ENCODE peak calls at places on chromosomes 1 and 21, in four cellular contexts. B is tibial artery, X is prostate gland, P is OCI-LY7. A is an unnamed sample.

GRCh38 chr1:167871331-167871730 is 42.6 kb downstream of the ADCY10 start:
- DNase-seq in B (no peak), X (no peak), P (no peak), A (no peak)

GRCh38 chr1:24391882-24392603 is 21.5 kb downstream of the STPG1 start:
- DNase-seq in B (peak; percentile 75), X (peak; percentile 70), P (peak; percentile 89), A (peak; percentile 81)

GRCh38 chr1:208137144-208137682 is 107.0 kb downstream of the PLXNA2 start:
- DNase-seq in B (no peak), X (no peak), P (no peak), A (no peak)

GRCh38 chr1:184150776-184151531 is 99.4 kb downstream of the TSEN15 start:
- DNase-seq in B (peak; percentile 80), X (no peak), P (no peak), A (peak; percentile 53)

GRCh38 chr1:156858959-156859522 is at the start of gene INSRR:
- DNase-seq in B (no peak), X (no peak), P (no peak), A (no peak)

GRCh38 chr1:3034162-3034561 is 12.9 kb downstream of the ACTRT2 start:
- DNase-seq in B (peak; percentile 44), X (no peak), P (no peak), A (no peak)

GRCh38 chr1:93399781-93400180 is 48.1 kb upstream of the FNBP1L start:
- DNase-seq in B (no peak), X (peak; percentile 13), P (no peak), A (no peak)

GRCh38 chr1:165703648-165704047 is 5.3 kb upstream of the ALDH9A1 start:
- DNase-seq in B (no peak), X (no peak), P (no peak), A (no peak)

GRCh38 chr1:228471762-228472398 is 15.3 kb upstream of the RNF187 start:
- DNase-seq in B (no peak), X (no peak), P (peak; percentile 85), A (no peak)

GRCh38 chr1:231421616-231421970 is 494 bp downstream of the EGLN1 start:
- DNase-seq in B (peak; percentile 72), X (peak; percentile 17), P (peak; percentile 74), A (no peak)

GRCh38 chr1:6466023-6466422 is at the start of gene TNFRSF25:
- DNase-seq in B (no peak), X (no peak), P (no peak), A (no peak)

GRCh38 chr1:47417129-47418044 is 1.3 kb downstream of the FOXE3 start:
- DNase-seq in B (no peak), X (no peak), P (no peak), A (no peak)

GRCh38 chr21:28719731-28720130 is 272.9 kb downstream of the LTN1 start:
- DNase-seq in B (no peak), X (no peak), P (no peak), A (no peak)

GRCh38 chr1:155175927-155176371 is 2.3 kb downstream of the TRIM46 start:
- DNase-seq in B (peak; percentile 66), X (no peak), P (peak; percentile 44), A (peak; percentile 48)

GRCh38 chr1:193216920-193217319 is 30.5 kb upstream of the B3GALT2 start:
- DNase-seq in B (peak; percentile 40), X (no peak), P (no peak), A (no peak)

GRCh38 chr21:34930971-34931370 is 118.1 kb downstream of the RUNX1 start:
- DNase-seq in B (no peak), X (no peak), P (no peak), A (no peak)

GRCh38 chr1:62905309-62905708 is 121.4 kb downstream of the ATG4C start:
- DNase-seq in B (no peak), X (no peak), P (no peak), A (no peak)

GRCh38 chr1:79896136-79896535 is 889.6 kb upstream of the ADGRL4 start:
- DNase-seq in B (no peak), X (no peak), P (no peak), A (no peak)

GRCh38 chr1:33241866-33242265 is 14.4 kb upstream of the ZNF362 start:
- DNase-seq in B (no peak), X (no peak), P (no peak), A (no peak)

GRCh38 chr1:197526736-197527371 is 248.4 kb downstream of the DENND1B start:
- DNase-seq in B (no peak), X (no peak), P (peak; percentile 61), A (no peak)

GRCh38 chr1:46131727-46132528 is 501 bp downstream of the PIK3R3 start:
- DNase-seq in B (no peak), X (peak; percentile 29), P (peak; percentile 54), A (peak; percentile 71)

GRCh38 chr21:46005081-46005480 is 23.5 kb downstream of the COL6A1 start:
- DNase-seq in B (no peak), X (peak; percentile 3), P (no peak), A (peak; percentile 13)

GRCh38 chr1:9774744-9775679 is 48.8 kb downstream of the CLSTN1 start:
- DNase-seq in B (peak; percentile 24), X (no peak), P (no peak), A (no peak)

GRCh38 chr1:78559680-78560079 is 60.6 kb upstream of the IFI44L start:
- DNase-seq in B (no peak), X (no peak), P (no peak), A (no peak)

GRCh38 chr1:192263436-192263835 is 53.4 kb upstream of the RGS21 start:
- DNase-seq in B (no peak), X (no peak), P (no peak), A (no peak)

GRCh38 chr1:159938221-159938852 is 7.1 kb downstream of the IGSF9 start:
- DNase-seq in B (no peak), X (no peak), P (no peak), A (no peak)

GRCh38 chr1:151133339-151133761 is 13.1 kb downstream of the SEMA6C start:
- DNase-seq in B (peak; percentile 65), X (no peak), P (no peak), A (no peak)

GRCh38 chr1:111006556-111006955 is 42.8 kb upstream of the LRIF1 start:
- DNase-seq in B (no peak), X (no peak), P (no peak), A (no peak)

GRCh38 chr1:8047112-8047511 is 21.0 kb upstream of the ERRFI1 start:
- DNase-seq in B (no peak), X (no peak), P (no peak), A (no peak)

GRCh38 chr1:21212126-21212525 is 35.4 kb upstream of the EIF4G3 start:
- DNase-seq in B (no peak), X (no peak), P (no peak), A (no peak)

GRCh38 chr1:68149110-68149798 is 83.1 kb downstream of the WLS start:
- DNase-seq in B (no peak), X (no peak), P (no peak), A (no peak)

GRCh38 chr1:9293512-9294439 is 1.1 kb downstream of the SPSB1 start:
- DNase-seq in B (no peak), X (no peak), P (peak; percentile 47), A (peak; percentile 55)

GRCh38 chr1:204506091-204506968 is 9.9 kb upstream of the MDM4 start:
- DNase-seq in B (peak; percentile 78), X (peak; percentile 63), P (peak; percentile 92), A (no peak)

GRCh38 chr1:110503471-110503870 is 15.5 kb downstream of the KCNA10 start:
- DNase-seq in B (no peak), X (no peak), P (no peak), A (no peak)

GRCh38 chr1:176820292-176821056 is 344.0 kb downstream of the ASTN1 start:
- DNase-seq in B (no peak), X (no peak), P (no peak), A (no peak)

GRCh38 chr21:33299181-33299752 is 25.5 kb upstream of the IFNAR1 start:
- DNase-seq in B (no peak), X (no peak), P (peak; percentile 89), A (no peak)

GRCh38 chr1:45979778-45980176 is 152.7 kb downstream of the PIK3R3 start:
- DNase-seq in B (no peak), X (no peak), P (no peak), A (peak; percentile 81)

DNA sequence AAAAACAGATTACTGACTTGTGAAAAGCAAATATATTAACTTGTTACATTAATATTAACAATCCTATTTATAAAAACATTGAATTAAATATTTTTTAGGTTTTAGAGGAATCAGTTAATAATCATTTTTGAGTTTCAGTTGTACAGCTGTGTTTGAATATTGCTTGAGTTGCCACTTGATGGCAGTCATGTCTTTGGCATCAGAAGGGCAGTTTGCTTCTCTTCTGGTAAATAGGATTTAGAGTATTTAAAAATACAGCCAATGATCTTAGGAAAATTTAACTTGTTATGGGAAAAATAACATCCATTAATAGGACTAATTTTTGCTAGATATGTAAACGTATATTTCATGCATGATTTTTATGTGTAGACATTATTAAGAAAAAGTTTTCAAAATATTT is 234.1 kb downstream of the NCAM2 start:
- DNase-seq in B (no peak), X (no peak), P (no peak), A (no peak)
- TF ChIP-seq CTCF in B (no peak), X (peak; percentile 37), P (peak; percentile 19), A (no peak)

GRCh38 chr1:27342778-27343638 is 1.2 kb downstream of the SYTL1 start:
- DNase-seq in B (no peak), X (peak; percentile 81), P (peak; percentile 76), A (peak; percentile 90)
- H3K27ac ChIP-seq in B (no peak overlapping the region), X (peak overlapping the region; percentile 78), P (peak overlapping the region; percentile 70), A (peak overlapping the region; percentile 94)

GRCh38 chr1:181015258-181015630 is 7.4 kb downstream of the STX6 start:
- DNase-seq in B (no peak), X (no peak), P (no peak), A (no peak)
- TF ChIP-seq CTCF in B (no peak), X (no peak), P (no peak), A (no peak)

GRCh38 chr1:89022167-89022959 is at the start of gene GBP3:
- DNase-seq in B (no peak), X (no peak), P (peak; percentile 15), A (no peak)

GRCh38 chr1:89023026-89023425 is 360 bp upstream of the GBP3 start:
- DNase-seq in B (no peak), X (no peak), P (no peak), A (no peak)

DNA sequence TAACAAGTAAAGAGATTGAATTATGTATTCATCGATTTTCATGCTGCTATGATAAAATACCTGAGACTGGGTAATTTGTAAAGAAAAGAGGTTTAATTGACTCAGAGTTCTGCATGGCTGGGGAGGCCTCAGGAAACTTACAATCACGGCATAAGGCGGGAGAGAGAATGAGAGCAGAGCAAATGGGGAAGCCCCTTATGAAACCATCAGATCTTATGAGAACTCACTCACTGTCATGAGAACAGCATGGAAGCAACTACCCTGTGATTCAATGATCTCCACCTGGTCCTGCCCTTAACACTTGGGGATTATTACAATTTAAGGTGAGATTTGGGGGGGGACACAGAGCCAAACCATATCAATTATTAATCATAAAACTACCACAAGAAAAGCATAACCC is 3.3 kb upstream of the GBP3 start:
- DNase-seq in B (no peak), X (no peak), P (no peak), A (no peak)
- H3K27ac ChIP-seq in B (no peak overlapping the region), X (no peak overlapping the region), P (no peak overlapping the region), A (no peak overlapping the region)

GRCh38 chr1:50735443-50735842 is 224.6 kb downstream of the FAF1 start:
- DNase-seq in B (no peak), X (no peak), P (peak; percentile 33), A (no peak)

GRCh38 chr1:50742523-50742922 is 217.5 kb downstream of the FAF1 start:
- DNase-seq in B (no peak), X (no peak), P (no peak), A (no peak)

GRCh38 chr1:50739125-50739524 is 220.9 kb downstream of the FAF1 start:
- DNase-seq in B (no peak), X (no peak), P (no peak), A (no peak)
- TF ChIP-seq CTCF in B (no peak), X (no peak), P (no peak), A (no peak)

GRCh38 chr1:98393719-98394118 is 267.8 kb upstream of the SNX7 start:
- DNase-seq in B (no peak), X (no peak), P (no peak), A (no peak)
- H3K27ac ChIP-seq in B (no peak overlapping the region), X (no peak overlapping the region), P (no peak overlapping the region), A (no peak overlapping the region)